ENCODE peak calls at places on chromosomes 1 and 21, in six cellular contexts. A, N, K, V, U and H are unnamed samples.

GRCh38 chr1:187909382-187909781 is 1080.6 kb downstream of the PLA2G4A start:
- DNase-seq in A (no peak), U (no peak), K (no peak), N (no peak), V (no peak), H (no peak)

GRCh38 chr21:16046625-16047340 is 317.0 kb downstream of the USP25 start:
- DNase-seq in K (no peak), A (peak), U (peak), N (no peak), V (no peak), H (peak)

GRCh38 chr1:145889722-145890121 is 4.1 kb upstream of the ANKRD35 start:
- DNase-seq in U (no peak), K (no peak), A (no peak), V (no peak), N (no peak), H (no peak)

GRCh38 chr1:227766653-227767277 is 31.5 kb downstream of the SNAP47 start:
- DNase-seq in V (no peak), K (no peak), U (no peak), N (no peak), A (no peak), H (no peak)

GRCh38 chr1:8284167-8284566 is 33.7 kb upstream of the SLC45A1 start:
- DNase-seq in V (no peak), N (no peak), A (peak), K (no peak), U (no peak), H (peak)

GRCh38 chr1:4053774-4054173 is 153.7 kb upstream of the C1orf174 start:
- DNase-seq in V (no peak), K (peak), U (no peak), A (no peak), N (no peak), H (no peak)

GRCh38 chr1:8598783-8599182 is 218.7 kb downstream of the RERE start:
- DNase-seq in N (no peak), K (no peak), U (no peak), A (peak), V (no peak), H (peak)

GRCh38 chr1:52725903-52726264 is 369 bp upstream of the ZYG11B start:
- DNase-seq in N (no peak), A (no peak), U (no peak), V (no peak), K (no peak), H (no peak)

GRCh38 chr1:5688479-5689077 is 303.6 kb downstream of the NPHP4 start:
- DNase-seq in K (no peak), N (no peak), U (no peak), A (no peak), V (no peak), H (no peak)

GRCh38 chr1:18100493-18101063 is 7.0 kb upstream of the IGSF21 start:
- DNase-seq in U (peak), V (peak), K (peak), A (peak), N (peak), H (peak)

GRCh38 chr1:217418241-217418840 is 212.5 kb downstream of the GPATCH2 start:
- DNase-seq in A (no peak), U (no peak), K (no peak), N (no peak), V (no peak), H (peak)

GRCh38 chr1:217417363-217417762 is 213.5 kb downstream of the GPATCH2 start:
- DNase-seq in N (no peak), K (no peak), U (no peak), A (no peak), V (no peak), H (no peak)

DNA sequence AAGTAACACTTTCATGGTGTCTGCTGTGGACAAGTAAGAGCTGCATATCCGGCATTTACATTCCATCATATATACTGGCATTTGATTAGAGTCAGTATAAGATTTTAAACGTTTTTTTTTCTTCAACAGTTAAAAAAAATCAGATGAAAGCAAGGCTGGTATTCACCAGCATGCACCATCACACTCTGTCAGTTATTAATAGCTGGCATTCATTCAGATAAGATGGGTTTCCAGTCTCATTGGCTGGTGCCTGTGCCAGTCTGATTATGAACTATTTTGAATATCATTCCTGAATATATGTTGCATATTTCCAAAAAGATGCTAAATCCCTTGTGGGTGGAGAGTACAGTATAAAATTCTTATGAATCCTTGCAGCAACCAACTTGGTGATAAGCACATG is 211.7 kb downstream of the GPATCH2 start:
- DNase-seq in U (no peak), V (no peak), A (no peak), K (no peak), N (no peak), H (no peak)
- H4K91ac ChIP-seq in U (no peak), V (no peak), A (no peak), K (no peak), N (no peak), H (no peak)

GRCh38 chr1:27645071-27645415 is 10.1 kb upstream of the FGR start:
- DNase-seq in K (no peak), V (no peak), U (no peak), N (no peak), A (no peak), H (no peak)

GRCh38 chr1:27648602-27649305 is 13.8 kb upstream of the FGR start:
- DNase-seq in K (no peak), V (no peak), U (no peak), A (no peak), N (no peak), H (no peak)

GRCh38 chr1:27644369-27645070 is 9.5 kb upstream of the FGR start:
- DNase-seq in K (no peak), N (no peak), A (no peak), V (no peak), U (no peak), H (no peak)

GRCh38 chr1:27647328-27647727 is 12.3 kb upstream of the FGR start:
- DNase-seq in U (no peak), N (no peak), A (no peak), K (no peak), V (no peak), H (no peak)

DNA sequence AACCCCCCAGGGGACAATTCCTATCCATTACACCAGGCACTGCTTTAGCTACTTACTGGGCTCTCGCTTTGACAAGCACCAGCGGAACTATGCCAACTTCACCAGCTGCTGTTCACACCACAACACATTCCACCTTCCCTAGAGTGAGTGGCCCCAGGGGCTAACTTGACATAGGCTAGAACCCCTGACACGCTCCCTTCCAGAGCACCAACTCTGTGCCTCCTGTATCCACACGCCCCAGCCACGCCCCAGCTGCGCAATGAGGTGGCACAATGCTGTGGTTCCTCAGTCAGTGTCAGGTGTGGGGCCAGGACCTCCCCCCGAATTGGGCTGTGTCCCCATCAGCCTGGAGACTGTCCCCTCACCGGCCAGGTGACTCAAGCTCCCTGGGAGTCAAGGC is 11.7 kb upstream of the FGR start:
- DNase-seq in N (no peak), U (no peak), A (no peak), K (no peak), V (no peak), H (no peak)
- H4K91ac ChIP-seq in N (no peak), U (no peak), A (no peak), K (no peak), V (no peak), H (no peak)

GRCh38 chr1:241698177-241698576 is 46.1 kb downstream of the WDR64 start:
- DNase-seq in V (no peak), N (no peak), U (peak), A (no peak), K (no peak), H (no peak)

GRCh38 chr1:241703001-241703400 is 50.9 kb downstream of the WDR64 start:
- DNase-seq in N (no peak), U (peak), V (no peak), K (no peak), A (no peak), H (no peak)

GRCh38 chr1:241702436-241702835 is 50.4 kb downstream of the WDR64 start:
- DNase-seq in A (peak), N (no peak), K (no peak), V (no peak), U (peak), H (peak)

GRCh38 chr1:241697640-241698018 is 45.5 kb downstream of the WDR64 start:
- DNase-seq in V (no peak), N (no peak), U (peak), A (no peak), K (no peak), H (no peak)

GRCh38 chr1:241701483-241702290 is 49.6 kb downstream of the WDR64 start:
- DNase-seq in U (no peak), A (no peak), K (no peak), N (no peak), V (no peak), H (no peak)
- H4K91ac ChIP-seq in U (no peak), A (no peak), K (no peak), N (no peak), V (no peak), H (no peak)

GRCh38 chr1:59697138-59697811 is 117.5 kb upstream of the HOOK1 start:
- DNase-seq in V (no peak), U (peak), K (no peak), N (no peak), A (no peak), H (no peak)

GRCh38 chr1:59698386-59698785 is 116.4 kb upstream of the HOOK1 start:
- DNase-seq in V (no peak), K (no peak), N (no peak), U (no peak), A (no peak), H (no peak)

GRCh38 chr1:59696421-59697115 is 118.2 kb upstream of the HOOK1 start:
- DNase-seq in U (no peak), A (no peak), V (no peak), K (no peak), N (no peak), H (no peak)

GRCh38 chr1:59701376-59701775 is 113.4 kb upstream of the HOOK1 start:
- DNase-seq in A (peak), V (no peak), N (no peak), U (no peak), K (no peak), H (peak)

GRCh38 chr1:59699227-59699847 is 115.4 kb upstream of the HOOK1 start:
- DNase-seq in V (no peak), N (no peak), A (peak), U (peak), K (no peak), H (peak)
- H4K91ac ChIP-seq in V (no peak), N (no peak), A (no peak), U (no peak), K (no peak), H (no peak)

GRCh38 chr1:101587749-101588148 is 350.9 kb downstream of the S1PR1 start:
- DNase-seq in A (peak), U (peak), V (no peak), K (no peak), N (no peak), H (peak)
- H4K91ac ChIP-seq in A (no peak), U (no peak), V (no peak), K (no peak), N (no peak), H (no peak)

GRCh38 chr1:185812934-185813333 is 78.7 kb downstream of the HMCN1 start:
- DNase-seq in V (no peak), K (no peak), U (no peak), A (no peak), N (no peak), H (no peak)
- H4K91ac ChIP-seq in V (no peak), K (no peak), U (no peak), A (no peak), N (no peak), H (no peak)

GRCh38 chr1:95852483-95853070 is 618.6 kb downstream of the RWDD3 start:
- DNase-seq in K (no peak), U (no peak), N (no peak), V (no peak), A (no peak), H (no peak)
- H4K91ac ChIP-seq in K (no peak), U (no peak), N (no peak), V (no peak), A (no peak), H (no peak)